ENCODE peak calls at places on chromosomes 4 and X, in nine cellular contexts. O is keratinocyte; Q is fibroblast of lung; E is mammary epithelial cell; I is pancreas; B is CD8-positive, alpha-beta T cell; C is ovary; A is body of pancreas; M is aorta. Y is an unnamed sample.
A peak's percentile ranks its signal among the peaks of the same experiment; 100 is the strongest.

GRCh38 chr4:87497586-87497985 is 31.6 kb downstream of the SPARCL1 start:
- DNase-seq in O (no peak), Q (peak; percentile 24), E (no peak), I (no peak), B (no peak), C (no peak), A (no peak), M (no peak), Y (no peak)

GRCh38 chr4:71604785-71605184 is 179.1 kb downstream of the GC start:
- DNase-seq in O (no peak), Q (no peak), E (no peak), I (no peak), B (no peak), C (no peak), A (no peak), M (no peak), Y (no peak)

GRCh38 chr4:27692098-27692679 is 831.5 kb downstream of the STIM2 start:
- DNase-seq in O (no peak), Q (peak; percentile 33), E (peak; percentile 32), I (no peak), B (no peak), C (no peak), A (peak; percentile 13), M (peak; percentile 35), Y (no peak)

GRCh38 chrX:47562615-47563243 is 1.7 kb downstream of the ARAF start:
- DNase-seq in O (no peak), Q (no peak), E (no peak), I (no peak), B (no peak), C (no peak), A (no peak), M (no peak), Y (no peak)

GRCh38 chr4:161252520-161253141 is 911.2 kb downstream of the FSTL5 start:
- DNase-seq in O (no peak), Q (peak; percentile 1), E (peak; percentile 29), I (no peak), B (no peak), C (no peak), A (peak; percentile 34), M (no peak), Y (no peak)

GRCh38 chr4:145805490-145805889 is 125.5 kb downstream of the C4orf51 start:
- DNase-seq in O (no peak), Q (no peak), E (peak; percentile 74), I (no peak), B (no peak), C (no peak), A (no peak), M (no peak), Y (no peak)

GRCh38 chr4:71231073-71231752 is 107.6 kb upstream of the SLC4A4 start:
- DNase-seq in O (no peak), Q (peak; percentile 94), E (no peak), I (peak; percentile 68), B (no peak), C (peak; percentile 48), A (peak; percentile 87), M (peak; percentile 97), Y (peak; percentile 75)

GRCh38 chr4:78031457-78031856 is 25.7 kb upstream of the FRAS1 start:
- DNase-seq in O (no peak), Q (no peak), E (no peak), I (no peak), B (no peak), C (no peak), A (no peak), M (no peak), Y (no peak)

GRCh38 chrX:150544222-150544787 is 24.1 kb upstream of the MTM1 start:
- DNase-seq in O (no peak), Q (peak; percentile 4), E (peak; percentile 3), I (no peak), B (no peak), C (no peak), A (no peak), M (no peak), Y (no peak)

GRCh38 chr4:57077550-57078311 is 32.5 kb downstream of the IGFBP7 start:
- DNase-seq in O (peak; percentile 70), Q (no peak), E (peak; percentile 88), I (no peak), B (no peak), C (no peak), A (no peak), M (no peak), Y (no peak)

GRCh38 chr4:61003301-61003700 is 196.8 kb upstream of the ADGRL3 start:
- DNase-seq in O (no peak), Q (no peak), E (peak; percentile 22), I (no peak), B (no peak), C (no peak), A (no peak), M (no peak), Y (no peak)

GRCh38 chr4:38576767-38577166 is 87.2 kb upstream of the KLF3 start:
- DNase-seq in O (no peak), Q (no peak), E (no peak), I (no peak), B (no peak), C (no peak), A (no peak), M (no peak), Y (no peak)

GRCh38 chr4:86449746-86450145 is 89.9 kb upstream of the MAPK10 start:
- DNase-seq in O (no peak), Q (no peak), E (no peak), I (no peak), B (no peak), C (no peak), A (no peak), M (no peak), Y (no peak)

GRCh38 chr4:95095352-95095974 is 337.7 kb downstream of the BMPR1B start:
- DNase-seq in O (no peak), Q (peak; percentile 66), E (peak; percentile 37), I (no peak), B (no peak), C (no peak), A (no peak), M (no peak), Y (no peak)

DNA sequence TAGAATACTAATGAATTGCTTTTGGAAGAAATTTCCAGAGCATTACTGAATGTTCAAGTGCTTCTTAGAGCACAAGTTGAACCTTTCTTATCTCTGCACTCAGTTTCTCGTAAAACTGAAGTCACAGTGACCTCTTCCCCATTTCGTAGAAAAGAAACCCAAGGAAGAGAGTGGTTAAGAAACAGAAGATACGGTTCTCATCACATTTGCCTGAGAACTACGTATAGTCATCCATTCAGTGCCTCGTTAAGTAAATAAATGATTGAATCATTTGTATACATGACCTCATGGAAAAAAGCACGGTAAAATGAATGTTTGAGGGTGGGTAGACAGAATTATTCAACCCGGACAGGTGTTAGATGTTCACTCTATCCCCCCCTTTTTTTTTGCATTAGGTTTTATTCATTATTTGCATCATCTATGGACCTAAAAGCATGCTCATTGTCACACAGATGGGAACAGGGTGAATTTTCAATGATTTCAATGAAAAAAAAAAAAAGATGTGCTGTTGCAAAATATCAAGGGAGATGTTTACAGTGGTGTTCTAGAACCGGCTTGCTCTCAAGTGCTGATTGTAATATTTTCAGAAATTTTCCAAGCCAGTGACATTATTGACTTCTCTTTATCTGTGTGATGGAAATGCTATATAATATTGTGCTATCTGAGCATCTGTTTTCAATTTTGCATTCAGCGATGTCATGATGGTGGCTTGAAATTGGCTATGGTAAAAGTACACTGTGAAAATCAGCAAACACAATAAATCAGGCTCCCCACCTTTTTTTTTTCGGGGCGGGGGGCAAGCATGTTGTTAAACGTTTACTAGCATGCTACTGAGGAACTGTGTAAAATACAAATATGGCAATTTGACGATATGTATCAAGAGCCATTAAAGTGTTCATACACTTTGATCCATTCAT is 4.3 kb downstream of the RHOH start:
- DNase-seq in O (no peak), Q (peak; percentile 90), E (no peak), I (no peak), B (no peak), C (no peak), A (no peak), M (no peak), Y (no peak)
- H3K4me1 ChIP-seq in O (no peaks in the 10 kb centered on the region), Q (no peaks in the 10 kb centered on the region), E (no peaks in the 10 kb centered on the region), I (no peaks in the 10 kb centered on the region), B (peaks cover 20% of the 10 kb centered on the region), C (peaks cover 2% of the 10 kb centered on the region), A (no peaks in the 10 kb centered on the region), M (no peaks in the 10 kb centered on the region), Y (no peaks in the 10 kb centered on the region)

GRCh38 chrX:115344885-115345653 is 55.6 kb downstream of the LUZP4 start:
- DNase-seq in O (peak; percentile 33), Q (peak; percentile 97), E (peak; percentile 85), I (peak; percentile 65), B (no peak), C (peak; percentile 88), A (peak; percentile 83), M (peak; percentile 94), Y (peak; percentile 96)

GRCh38 chrX:115345654-115346014 is 56.1 kb downstream of the LUZP4 start:
- DNase-seq in O (no peak), Q (no peak), E (no peak), I (no peak), B (no peak), C (no peak), A (no peak), M (no peak), Y (no peak)

GRCh38 chrX:115356369-115356768 is 66.9 kb downstream of the LUZP4 start:
- DNase-seq in O (no peak), Q (no peak), E (no peak), I (no peak), B (no peak), C (no peak), A (no peak), M (no peak), Y (no peak)

GRCh38 chrX:115348440-115349225 is 59.1 kb downstream of the LUZP4 start:
- DNase-seq in O (no peak), Q (no peak), E (no peak), I (no peak), B (no peak), C (no peak), A (no peak), M (no peak), Y (no peak)

GRCh38 chrX:115350696-115351408 is 61.3 kb downstream of the LUZP4 start:
- DNase-seq in O (no peak), Q (no peak), E (no peak), I (no peak), B (no peak), C (no peak), A (no peak), M (no peak), Y (no peak)
- H3K27ac ChIP-seq in O (no peak overlapping the region), Q (no peak overlapping the region), E (no peak overlapping the region), I (no peak overlapping the region), B (no peak overlapping the region), C (no peak overlapping the region), A (no peak overlapping the region), M (peak overlapping the region; percentile 71), Y (no peak overlapping the region)

DNA sequence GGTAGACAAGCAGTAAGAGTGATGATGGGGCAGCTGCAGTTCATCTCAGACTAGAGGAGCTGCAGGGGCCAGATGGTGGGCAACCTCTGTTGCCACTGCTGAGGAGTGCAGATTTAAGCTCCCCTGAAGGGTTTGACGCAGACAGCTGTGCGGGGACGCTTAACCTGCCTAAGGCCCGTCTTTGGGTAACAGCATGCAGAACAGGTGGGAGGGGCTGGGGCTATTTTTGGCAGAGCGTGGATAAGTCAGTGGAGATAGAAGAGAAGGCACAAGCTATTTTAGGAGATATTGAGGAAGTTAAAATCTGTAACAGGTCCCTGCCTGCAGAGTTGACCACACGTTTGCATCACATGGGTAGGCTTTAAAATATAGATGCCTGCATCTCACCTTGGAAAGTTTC is 10.5 kb downstream of the CD99 start:
- DNase-seq in O (no peak), Q (no peak), E (peak; percentile 33), I (no peak), B (no peak), C (no peak), A (peak; percentile 36), M (no peak), Y (no peak)
- H3K4me1 ChIP-seq in O (peaks cover 49% of the 10 kb centered on the region), Q (peaks cover 22% of the 10 kb centered on the region), E (peaks cover 20% of the 10 kb centered on the region), I (peaks cover 3% of the 10 kb centered on the region), B (peaks cover 75% of the 10 kb centered on the region), C (peaks cover 18% of the 10 kb centered on the region), A (peaks cover 45% of the 10 kb centered on the region), M (peaks cover 4% of the 10 kb centered on the region), Y (no peaks in the 10 kb centered on the region)

GRCh38 chrX:95505721-95506120 is 1178.9 kb upstream of the DIAPH2 start:
- DNase-seq in O (no peak), Q (no peak), E (peak; percentile 0), I (no peak), B (no peak), C (no peak), A (no peak), M (no peak), Y (no peak)
- H3K27ac ChIP-seq in O (no peak overlapping the region), Q (no peak overlapping the region), E (no peak overlapping the region), I (no peak overlapping the region), B (no peak overlapping the region), C (no peak overlapping the region), A (no peak overlapping the region), M (no peak overlapping the region), Y (no peak overlapping the region)